ENCODE peak calls at places on chromosomes 3 and 15, in nine cellular contexts. V is C1 segment of cervical spinal cord; M is G401; W is fibroblast of lung; Q is T-helper 1 cell; R is activated naive CD4-positive, alpha-beta T cell treated with Interleukin-2 at 50 U/mL for 16 hours; S is GM23338; E is brain microvascular endothelial cell; O is activated CD8-positive, alpha-beta memory T cell treated with anti-CD3 and anti-CD28 coated beads, Interleukin-2, amount 50 U/mL, for 4 hours. X is an unnamed sample.

GRCh38 chr3:128807186-128807830 is 72.1 kb upstream of the ACAD9 start:
- DNase-seq in V (no peak), M (no peak), W (no peak), Q (no peak), R (no peak), S (no peak), E (no peak), O (no peak), X (no peak)

GRCh38 chr3:125132815-125133214 is 77.0 kb upstream of the HEG1 start:
- DNase-seq in V (no peak), M (no peak), W (no peak), Q (no peak), R (no peak), S (no peak), E (no peak), O (no peak), X (no peak)

GRCh38 chr3:52245322-52246263 is at the start of gene PPM1M:
- DNase-seq in V (no peak), M (no peak), W (peak; percentile 41), Q (peak; percentile 58), R (peak; percentile 63), S (peak; percentile 83), E (no peak), O (peak; percentile 61), X (no peak)

GRCh38 chr3:31821118-31821517 is 159.9 kb downstream of the OSBPL10 start:
- DNase-seq in V (no peak), M (no peak), W (no peak), Q (no peak), R (no peak), S (no peak), E (no peak), O (no peak), X (no peak)

GRCh38 chr3:141348848-141349247 is 19.5 kb upstream of the ZBTB38 start:
- DNase-seq in V (no peak), M (no peak), W (no peak), Q (no peak), R (no peak), S (no peak), E (no peak), O (no peak), X (no peak)

GRCh38 chr15:79522656-79523055 is 90.5 kb downstream of the MINAR1 start:
- DNase-seq in V (no peak), M (no peak), W (no peak), Q (no peak), R (no peak), S (no peak), E (no peak), O (no peak), X (no peak)

GRCh38 chr3:55180936-55181535 is 253.2 kb upstream of the LRTM1 start:
- DNase-seq in V (no peak), M (peak; percentile 47), W (peak; percentile 66), Q (no peak), R (no peak), S (peak; percentile 74), E (peak; percentile 51), O (no peak), X (peak; percentile 21)

GRCh38 chr3:189276481-189277190 is 104.9 kb downstream of the TPRG1 start:
- DNase-seq in V (no peak), M (peak; percentile 96), W (peak; percentile 86), Q (no peak), R (no peak), S (no peak), E (peak; percentile 43), O (no peak), X (no peak)

GRCh38 chr3:88219138-88219792 is 69.5 kb downstream of the C3orf38 start:
- DNase-seq in V (peak; percentile 7), M (peak; percentile 25), W (peak; percentile 77), Q (no peak), R (no peak), S (peak; percentile 91), E (peak; percentile 64), O (no peak), X (peak; percentile 54)